ENCODE peak calls at places on chromosomes 11 and 22, in four cellular contexts. One of them, this sample, is unnamed.

GRCh38 chr11:65921033-65921555 is 1.9 kb downstream of the DRAP1 start:
- DNase-seq in fibroblast of the aortic adventitia: no peak
- DNase-seq in NCI-H1436: no peak
- DNase-seq in brain pericyte: no peak
- DNase-seq in this sample: no peak

GRCh38 chr11:46275964-46276641 is 1.4 kb upstream of the CREB3L1 start:
- DNase-seq in NCI-H1436: no peak
- DNase-seq in brain pericyte: no peak
- DNase-seq in fibroblast of the aortic adventitia: no peak
- DNase-seq in this sample: no peak

GRCh38 chr11:120589376-120589775 is 77.8 kb downstream of the GRIK4 start:
- DNase-seq in NCI-H1436: no peak
- DNase-seq in fibroblast of the aortic adventitia: no peak
- DNase-seq in brain pericyte: no peak
- DNase-seq in this sample: no peak

GRCh38 chr22:28976588-28976987 is 85.0 kb downstream of the C22orf31 start:
- DNase-seq in brain pericyte: no peak
- DNase-seq in NCI-H1436: no peak
- DNase-seq in fibroblast of the aortic adventitia: peak
- DNase-seq in this sample: no peak

GRCh38 chr11:134475951-134476350 is 63.9 kb upstream of the B3GAT1 start:
- DNase-seq in brain pericyte: no peak
- DNase-seq in NCI-H1436: no peak
- DNase-seq in fibroblast of the aortic adventitia: no peak
- DNase-seq in this sample: no peak

GRCh38 chr11:18697581-18697980 is 998 bp upstream of the TMEM86A start:
- DNase-seq in fibroblast of the aortic adventitia: no peak
- DNase-seq in NCI-H1436: no peak
- DNase-seq in brain pericyte: no peak
- DNase-seq in this sample: no peak

GRCh38 chr22:27757928-27758525 is 43.5 kb downstream of the MN1 start:
- DNase-seq in NCI-H1436: no peak
- DNase-seq in fibroblast of the aortic adventitia: no peak
- DNase-seq in brain pericyte: no peak
- DNase-seq in this sample: no peak

GRCh38 chr11:63866211-63866610 is 27.3 kb downstream of the MARK2 start:
- DNase-seq in fibroblast of the aortic adventitia: peak
- DNase-seq in NCI-H1436: no peak
- DNase-seq in brain pericyte: no peak
- DNase-seq in this sample: peak

GRCh38 chr22:44329179-44329796 is 16.5 kb upstream of the SHISAL1 start:
- DNase-seq in NCI-H1436: no peak
- DNase-seq in brain pericyte: no peak
- DNase-seq in fibroblast of the aortic adventitia: no peak
- DNase-seq in this sample: no peak

GRCh38 chr11:123188508-123189165 is 6.4 kb downstream of the CLMP start:
- DNase-seq in NCI-H1436: no peak
- DNase-seq in fibroblast of the aortic adventitia: peak
- DNase-seq in brain pericyte: peak
- DNase-seq in this sample: no peak

GRCh38 chr11:123388640-123389039 is 41.4 kb upstream of the GRAMD1B start:
- DNase-seq in NCI-H1436: no peak
- DNase-seq in fibroblast of the aortic adventitia: no peak
- DNase-seq in brain pericyte: no peak
- DNase-seq in this sample: no peak

GRCh38 chr11:2533642-2534115 is 88.9 kb downstream of the KCNQ1 start:
- DNase-seq in NCI-H1436: no peak
- DNase-seq in brain pericyte: peak
- DNase-seq in fibroblast of the aortic adventitia: peak
- DNase-seq in this sample: peak

GRCh38 chr11:110251837-110252236 is 44.6 kb downstream of the RDX start:
- DNase-seq in NCI-H1436: no peak
- DNase-seq in brain pericyte: no peak
- DNase-seq in fibroblast of the aortic adventitia: peak
- DNase-seq in this sample: no peak

GRCh38 chr22:41009222-41009948 is 58.2 kb downstream of the RBX1 start:
- DNase-seq in brain pericyte: no peak
- DNase-seq in fibroblast of the aortic adventitia: peak
- DNase-seq in NCI-H1436: no peak
- DNase-seq in this sample: no peak

GRCh38 chr11:113241190-113242051 is 73.0 kb upstream of the TTC12 start:
- DNase-seq in brain pericyte: no peak
- DNase-seq in fibroblast of the aortic adventitia: peak
- DNase-seq in NCI-H1436: no peak
- DNase-seq in this sample: no peak

GRCh38 chr22:43399338-43399979 is 12.4 kb upstream of the MPPED1 start:
- DNase-seq in brain pericyte: no peak
- DNase-seq in NCI-H1436: no peak
- DNase-seq in fibroblast of the aortic adventitia: no peak
- DNase-seq in this sample: no peak

GRCh38 chr22:33302049-33302545 is 243.9 kb upstream of the SYN3 start:
- DNase-seq in NCI-H1436: peak
- DNase-seq in brain pericyte: no peak
- DNase-seq in fibroblast of the aortic adventitia: peak
- DNase-seq in this sample: peak

GRCh38 chr11:102950622-102951081 is 4.9 kb downstream of the MMP13 start:
- DNase-seq in fibroblast of the aortic adventitia: peak
- DNase-seq in NCI-H1436: no peak
- DNase-seq in brain pericyte: no peak
- DNase-seq in this sample: no peak

GRCh38 chr22:50171965-50172421 is 1.5 kb downstream of the PANX2 start:
- DNase-seq in fibroblast of the aortic adventitia: no peak
- DNase-seq in NCI-H1436: no peak
- DNase-seq in brain pericyte: no peak
- DNase-seq in this sample: no peak

GRCh38 chr11:65719887-65720236 is 736 bp downstream of the RNASEH2C start:
- DNase-seq in fibroblast of the aortic adventitia: peak
- DNase-seq in brain pericyte: no peak
- DNase-seq in NCI-H1436: no peak
- DNase-seq in this sample: no peak

GRCh38 chr22:22929381-22930221 is 42.0 kb downstream of the IGLL5 start:
- DNase-seq in NCI-H1436: no peak
- DNase-seq in brain pericyte: no peak
- DNase-seq in fibroblast of the aortic adventitia: no peak
- DNase-seq in this sample: no peak

GRCh38 chr11:72864692-72865655 is 50.8 kb downstream of the ATG16L2 start:
- DNase-seq in fibroblast of the aortic adventitia: peak
- DNase-seq in NCI-H1436: no peak
- DNase-seq in brain pericyte: no peak
- DNase-seq in this sample: no peak

GRCh38 chr11:46308632-46309419 is 31.4 kb downstream of the CREB3L1 start:
- DNase-seq in fibroblast of the aortic adventitia: peak
- DNase-seq in NCI-H1436: peak
- DNase-seq in brain pericyte: no peak
- DNase-seq in this sample: peak

GRCh38 chr11:58867556-58867955 is 23.1 kb upstream of the GLYATL2 start:
- DNase-seq in NCI-H1436: no peak
- DNase-seq in brain pericyte: no peak
- DNase-seq in fibroblast of the aortic adventitia: no peak
- DNase-seq in this sample: no peak

GRCh38 chr22:45887202-45888131 is 89.5 kb downstream of the WNT7B start:
- DNase-seq in fibroblast of the aortic adventitia: no peak
- DNase-seq in brain pericyte: no peak
- DNase-seq in NCI-H1436: no peak
- DNase-seq in this sample: peak

GRCh38 chr11:34342008-34342533 is 15.7 kb downstream of the ABTB2 start:
- DNase-seq in brain pericyte: peak
- DNase-seq in fibroblast of the aortic adventitia: peak
- DNase-seq in NCI-H1436: no peak
- DNase-seq in this sample: no peak

GRCh38 chr11:86548278-86548917 is 124.0 kb downstream of the ME3 start:
- DNase-seq in NCI-H1436: no peak
- DNase-seq in brain pericyte: no peak
- DNase-seq in fibroblast of the aortic adventitia: peak
- DNase-seq in this sample: no peak

This sample was measured in sciatic nerve.